ENCODE peak calls at places on chromosomes 13 and 19, in four cellular contexts. C, P, N and W are unnamed samples.

GRCh38 chr13:98109226-98109625 is 33.7 kb upstream of the FARP1 start:
- DNase-seq in C (no peak), P (no peak), N (no peak), W (no peak)

GRCh38 chr13:100508391-100508790 is 80.2 kb downstream of the GGACT start:
- DNase-seq in C (no peak), P (no peak), N (no peak), W (no peak)

GRCh38 chr13:45082964-45083363 is 37.3 kb upstream of the GTF2F2 start:
- DNase-seq in C (no peak), P (no peak), N (no peak), W (no peak)

GRCh38 chr13:38538412-38538811 is 148.5 kb upstream of the FREM2 start:
- DNase-seq in C (no peak), P (peak), N (no peak), W (no peak)

GRCh38 chr19:35991731-35992450 is 3.1 kb upstream of the SDHAF1 start:
- DNase-seq in C (no peak), P (no peak), N (no peak), W (no peak)

GRCh38 chr13:87851395-87851794 is 180.2 kb downstream of the SLITRK5 start:
- DNase-seq in C (no peak), P (no peak), N (no peak), W (no peak)

GRCh38 chr13:101309014-101309619 is 107.2 kb downstream of the NALCN start:
- DNase-seq in C (no peak), P (no peak), N (no peak), W (no peak)

GRCh38 chr19:1860133-1860775 is 3.1 kb downstream of the KLF16 start:
- DNase-seq in C (peak), P (no peak), N (no peak), W (no peak)

GRCh38 chr13:41842029-41842428 is 118.9 kb downstream of the VWA8 start:
- DNase-seq in C (no peak), P (no peak), N (no peak), W (no peak)

GRCh38 chr13:35954207-35954560 is 177.0 kb downstream of the DCLK1 start:
- DNase-seq in C (no peak), P (peak), N (no peak), W (no peak)

GRCh38 chr13:35489050-35489449 is 12.6 kb upstream of the MAB21L1 start:
- DNase-seq in C (no peak), P (no peak), N (no peak), W (no peak)

GRCh38 chr19:14487370-14488125 is 8.4 kb downstream of the GIPC1 start:
- DNase-seq in C (no peak), P (no peak), N (no peak), W (no peak)

GRCh38 chr13:48741377-48741776 is 87.6 kb downstream of the CYSLTR2 start:
- DNase-seq in C (no peak), P (no peak), N (no peak), W (no peak)

GRCh38 chr13:80499536-80500280 is 158.8 kb upstream of the SPRY2 start:
- DNase-seq in C (no peak), P (no peak), N (no peak), W (no peak)

GRCh38 chr19:4676955-4677731 is 7.0 kb upstream of the MYDGF start:
- DNase-seq in C (no peak), P (no peak), N (no peak), W (no peak)

GRCh38 chr13:29696606-29697005 is 101.1 kb upstream of the SLC7A1 start:
- DNase-seq in C (no peak), P (no peak), N (no peak), W (no peak)

GRCh38 chr19:49533551-49534488 is 6.0 kb downstream of the RCN3 start:
- DNase-seq in C (peak), P (peak), N (peak), W (peak)

GRCh38 chr13:23436680-23437079 is 3.2 kb upstream of the SACS start:
- DNase-seq in C (no peak), P (no peak), N (no peak), W (no peak)

GRCh38 chr19:45177817-45178261 is at the start of gene TRAPPC6A:
- DNase-seq in C (no peak), P (no peak), N (no peak), W (no peak)

GRCh38 chr19:32453736-32454135 is 48.2 kb downstream of the DPY19L3 start:
- DNase-seq in C (no peak), P (no peak), N (no peak), W (no peak)

GRCh38 chr19:44777715-44778347 is at the start of gene CBLC:
- DNase-seq in C (peak), P (no peak), N (no peak), W (no peak)

GRCh38 chr13:30002577-30002976 is 152.2 kb upstream of the UBL3 start:
- DNase-seq in C (no peak), P (no peak), N (no peak), W (no peak)

GRCh38 chr19:719081-719512 is 10.4 kb downstream of the PALM start:
- DNase-seq in C (no peak), P (no peak), N (no peak), W (no peak)

GRCh38 chr19:16330368-16330801 is 5.8 kb downstream of the KLF2 start:
- DNase-seq in C (peak), P (no peak), N (peak), W (no peak)

GRCh38 chr19:37983916-37984315 is 76.9 kb downstream of the SIPA1L3 start:
- DNase-seq in C (no peak), P (no peak), N (no peak), W (no peak)